ENCODE peak calls at places on chromosomes 7 and 10, in six cellular contexts. One of them, this sample, is unnamed.

GRCh38 chr10:127157506-127158205 is 38.7 kb downstream of the INSYN2A start:
- DNase-seq in aorta: no peak
- DNase-seq in foreskin fibroblast: no peak
- DNase-seq in HCT116: no peak
- DNase-seq in WERI-Rb-1: no peak
- DNase-seq in NB4: no peak
- DNase-seq in this sample: no peak

GRCh38 chr7:132115758-132116157 is 460.5 kb downstream of the PLXNA4 start:
- DNase-seq in aorta: no peak
- DNase-seq in NB4: no peak
- DNase-seq in WERI-Rb-1: no peak
- DNase-seq in foreskin fibroblast: no peak
- DNase-seq in HCT116: no peak
- DNase-seq in this sample: no peak

GRCh38 chr10:125013529-125013872 is 71.6 kb downstream of the ZRANB1 start:
- DNase-seq in NB4: no peak
- DNase-seq in aorta: no peak
- DNase-seq in foreskin fibroblast: no peak
- DNase-seq in HCT116: no peak
- DNase-seq in WERI-Rb-1: no peak
- DNase-seq in this sample: no peak

GRCh38 chr7:25780904-25781303 is 371.1 kb upstream of the NFE2L3 start:
- DNase-seq in WERI-Rb-1: no peak
- DNase-seq in NB4: no peak
- DNase-seq in aorta: no peak
- DNase-seq in foreskin fibroblast: no peak
- DNase-seq in HCT116: no peak
- DNase-seq in this sample: no peak

GRCh38 chr10:12975266-12975665 is 26.2 kb downstream of the CCDC3 start:
- DNase-seq in foreskin fibroblast: no peak
- DNase-seq in HCT116: no peak
- DNase-seq in NB4: peak; percentile 43
- DNase-seq in aorta: no peak
- DNase-seq in WERI-Rb-1: no peak
- DNase-seq in this sample: no peak

GRCh38 chr7:157339777-157340677 is 3.2 kb downstream of the DNAJB6 start:
- DNase-seq in WERI-Rb-1: peak; percentile 54
- DNase-seq in HCT116: peak; percentile 53
- DNase-seq in aorta: no peak
- DNase-seq in NB4: peak; percentile 85
- DNase-seq in foreskin fibroblast: peak; percentile 62
- DNase-seq in this sample: no peak

GRCh38 chr10:22736134-22736533 is 21.8 kb upstream of the PIP4K2A start:
- DNase-seq in NB4: no peak
- DNase-seq in WERI-Rb-1: no peak
- DNase-seq in HCT116: no peak
- DNase-seq in foreskin fibroblast: no peak
- DNase-seq in aorta: no peak
- DNase-seq in this sample: no peak

GRCh38 chr10:63976538-63976937 is 455.3 kb downstream of the REEP3 start:
- DNase-seq in HCT116: peak; percentile 48
- DNase-seq in foreskin fibroblast: no peak
- DNase-seq in WERI-Rb-1: peak; percentile 77
- DNase-seq in NB4: peak; percentile 64
- DNase-seq in aorta: no peak
- DNase-seq in this sample: no peak

GRCh38 chr10:21336476-21337170 is 188.9 kb downstream of the SKIDA1 start:
- DNase-seq in NB4: peak; percentile 52
- DNase-seq in HCT116: peak; percentile 84
- DNase-seq in foreskin fibroblast: peak; percentile 93
- DNase-seq in WERI-Rb-1: no peak
- DNase-seq in aorta: no peak
- DNase-seq in this sample: peak; percentile 94

GRCh38 chr7:129949292-129950133 is 3.2 kb downstream of the UBE2H start:
- DNase-seq in HCT116: peak; percentile 40
- DNase-seq in NB4: peak; percentile 27
- DNase-seq in WERI-Rb-1: peak; percentile 12
- DNase-seq in foreskin fibroblast: peak; percentile 82
- DNase-seq in aorta: peak; percentile 23
- DNase-seq in this sample: peak; percentile 92

GRCh38 chr7:137754076-137754851 is 92.5 kb downstream of the DGKI start:
- DNase-seq in aorta: peak; percentile 75
- DNase-seq in NB4: peak; percentile 80
- DNase-seq in foreskin fibroblast: no peak
- DNase-seq in WERI-Rb-1: no peak
- DNase-seq in HCT116: no peak
- DNase-seq in this sample: no peak

GRCh38 chr10:21479553-21480315 is 45.7 kb downstream of the SKIDA1 start:
- DNase-seq in foreskin fibroblast: no peak
- DNase-seq in NB4: no peak
- DNase-seq in WERI-Rb-1: no peak
- DNase-seq in HCT116: no peak
- DNase-seq in aorta: no peak
- DNase-seq in this sample: no peak

GRCh38 chr7:116236020-116236630 is 25.8 kb downstream of the TES start:
- DNase-seq in NB4: peak; percentile 59
- DNase-seq in HCT116: no peak
- DNase-seq in WERI-Rb-1: peak; percentile 20
- DNase-seq in foreskin fibroblast: no peak
- DNase-seq in aorta: no peak
- DNase-seq in this sample: no peak

GRCh38 chr7:138239244-138239643 is 163.0 kb downstream of the AKR1D1 start:
- DNase-seq in NB4: no peak
- DNase-seq in WERI-Rb-1: no peak
- DNase-seq in HCT116: no peak
- DNase-seq in foreskin fibroblast: no peak
- DNase-seq in aorta: no peak
- DNase-seq in this sample: no peak

GRCh38 chr7:135321556-135321955 is 87.9 kb downstream of the STRA8 start:
- DNase-seq in aorta: no peak
- DNase-seq in NB4: peak; percentile 45
- DNase-seq in WERI-Rb-1: no peak
- DNase-seq in foreskin fibroblast: peak; percentile 3
- DNase-seq in HCT116: no peak
- DNase-seq in this sample: no peak

GRCh38 chr7:21028186-21028989 is 241.7 kb upstream of the SP8 start:
- DNase-seq in HCT116: no peak
- DNase-seq in WERI-Rb-1: no peak
- DNase-seq in NB4: peak; percentile 64
- DNase-seq in foreskin fibroblast: no peak
- DNase-seq in aorta: no peak
- DNase-seq in this sample: peak; percentile 79
- H3K4me3 ChIP-seq in HCT116: no peak overlapping the region
- H3K4me3 ChIP-seq in WERI-Rb-1: no peak overlapping the region
- H3K4me3 ChIP-seq in NB4: no peak overlapping the region
- H3K4me3 ChIP-seq in foreskin fibroblast: no peak overlapping the region
- H3K4me3 ChIP-seq in aorta: no peak overlapping the region
- H3K4me3 ChIP-seq in this sample: no peak overlapping the region

DNA sequence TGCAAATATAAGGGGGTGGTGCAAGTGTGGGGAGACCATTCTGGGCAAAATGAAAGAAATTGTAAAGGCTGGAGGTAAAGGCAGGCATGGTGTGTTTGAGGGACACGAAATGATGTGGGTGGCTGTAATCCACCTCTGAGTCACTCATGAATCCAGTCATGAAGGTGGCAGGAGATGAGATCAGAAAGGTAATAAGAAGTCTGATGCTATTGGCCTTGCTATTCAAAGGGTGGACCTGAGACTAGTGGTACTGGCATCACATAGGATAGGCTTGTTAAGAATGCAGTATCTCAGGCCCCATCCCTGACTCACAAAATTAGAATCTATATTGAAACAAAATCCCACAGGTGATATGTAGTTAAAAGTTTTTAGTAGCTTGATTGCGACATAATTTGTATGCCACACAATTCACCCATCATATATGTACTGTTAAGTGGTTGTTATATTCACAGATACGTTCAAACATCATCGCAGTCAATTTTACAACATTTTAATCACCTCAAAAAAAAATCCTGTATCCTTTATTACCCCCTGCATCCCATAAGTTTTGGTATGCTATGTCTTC is 85.6 kb downstream of the ST8SIA6 start:
- DNase-seq in aorta: no peak
- DNase-seq in NB4: no peak
- DNase-seq in HCT116: peak; percentile 24
- DNase-seq in foreskin fibroblast: no peak
- DNase-seq in WERI-Rb-1: no peak
- DNase-seq in this sample: no peak
- H3K4me3 ChIP-seq in aorta: no peak overlapping the region
- H3K4me3 ChIP-seq in NB4: no peak overlapping the region
- H3K4me3 ChIP-seq in HCT116: no peak overlapping the region
- H3K4me3 ChIP-seq in foreskin fibroblast: no peak overlapping the region
- H3K4me3 ChIP-seq in WERI-Rb-1: no peak overlapping the region
- H3K4me3 ChIP-seq in this sample: no peak overlapping the region

DNA sequence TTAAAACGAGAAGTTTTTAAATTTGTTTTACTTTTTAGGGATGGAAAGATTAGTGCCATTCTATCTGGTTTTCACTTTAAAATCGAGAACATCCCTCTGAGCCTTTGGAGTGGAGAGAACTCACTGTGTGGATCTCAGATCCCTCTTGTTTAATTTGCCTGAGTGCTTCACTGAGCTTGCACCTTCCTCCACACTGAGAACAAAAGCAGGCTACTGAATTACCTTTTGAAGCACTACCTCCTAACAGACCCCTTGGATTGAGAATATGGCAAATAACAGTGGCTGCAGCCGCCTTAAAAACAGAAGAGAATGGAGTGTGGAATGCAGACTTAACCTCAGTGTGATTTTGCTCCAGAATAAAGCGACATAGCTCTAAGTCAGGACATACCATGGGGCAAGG is 204.7 kb downstream of the CNTNAP2 start:
- DNase-seq in HCT116: no peak
- DNase-seq in WERI-Rb-1: no peak
- DNase-seq in foreskin fibroblast: no peak
- DNase-seq in NB4: no peak
- DNase-seq in aorta: no peak
- DNase-seq in this sample: no peak
- H3K4me3 ChIP-seq in HCT116: no peak overlapping the region
- H3K4me3 ChIP-seq in WERI-Rb-1: no peak overlapping the region
- H3K4me3 ChIP-seq in foreskin fibroblast: no peak overlapping the region
- H3K4me3 ChIP-seq in NB4: no peak overlapping the region
- H3K4me3 ChIP-seq in aorta: no peak overlapping the region
- H3K4me3 ChIP-seq in this sample: no peak overlapping the region

GRCh38 chr7:33039905-33040292 is 22.7 kb downstream of the NT5C3A start:
- DNase-seq in NB4: no peak
- DNase-seq in WERI-Rb-1: no peak
- DNase-seq in HCT116: no peak
- DNase-seq in foreskin fibroblast: no peak
- DNase-seq in aorta: no peak
- DNase-seq in this sample: no peak

GRCh38 chr7:33040803-33041516 is 21.6 kb downstream of the NT5C3A start:
- DNase-seq in NB4: peak; percentile 42
- DNase-seq in HCT116: no peak
- DNase-seq in aorta: no peak
- DNase-seq in foreskin fibroblast: no peak
- DNase-seq in WERI-Rb-1: no peak
- DNase-seq in this sample: peak; percentile 25

GRCh38 chr7:33039257-33039904 is 23.2 kb downstream of the NT5C3A start:
- DNase-seq in foreskin fibroblast: no peak
- DNase-seq in aorta: no peak
- DNase-seq in NB4: no peak
- DNase-seq in HCT116: no peak
- DNase-seq in WERI-Rb-1: no peak
- DNase-seq in this sample: no peak

GRCh38 chr7:33043434-33043833 is 19.1 kb downstream of the NT5C3A start:
- DNase-seq in NB4: no peak
- DNase-seq in WERI-Rb-1: no peak
- DNase-seq in HCT116: no peak
- DNase-seq in aorta: no peak
- DNase-seq in foreskin fibroblast: no peak
- DNase-seq in this sample: no peak

DNA sequence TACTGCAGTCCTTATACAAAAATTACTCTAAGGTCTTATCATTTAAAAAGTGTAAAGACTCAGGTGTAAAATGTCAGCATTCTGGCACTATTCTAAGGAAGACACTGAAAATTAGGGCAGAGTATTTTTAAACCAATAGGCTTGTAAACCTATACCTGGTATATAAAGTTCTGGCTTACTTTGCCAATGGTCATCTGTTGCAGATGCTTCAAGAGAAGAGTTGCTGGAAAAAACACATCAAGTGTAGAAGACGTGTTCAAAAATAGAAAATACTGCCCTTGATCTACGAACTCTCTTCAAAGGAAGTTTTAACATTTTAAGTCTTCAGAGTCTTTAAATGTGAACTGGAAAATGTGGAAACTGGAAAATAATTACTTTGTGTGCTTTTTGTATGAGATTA is 23.9 kb downstream of the NT5C3A start:
- DNase-seq in NB4: no peak
- DNase-seq in foreskin fibroblast: no peak
- DNase-seq in WERI-Rb-1: no peak
- DNase-seq in HCT116: no peak
- DNase-seq in aorta: no peak
- DNase-seq in this sample: no peak
- H3K4me3 ChIP-seq in NB4: no peak overlapping the region
- H3K4me3 ChIP-seq in foreskin fibroblast: peak overlapping the region; percentile 59
- H3K4me3 ChIP-seq in WERI-Rb-1: no peak overlapping the region
- H3K4me3 ChIP-seq in HCT116: no peak overlapping the region
- H3K4me3 ChIP-seq in aorta: no peak overlapping the region
- H3K4me3 ChIP-seq in this sample: no peak overlapping the region

DNA sequence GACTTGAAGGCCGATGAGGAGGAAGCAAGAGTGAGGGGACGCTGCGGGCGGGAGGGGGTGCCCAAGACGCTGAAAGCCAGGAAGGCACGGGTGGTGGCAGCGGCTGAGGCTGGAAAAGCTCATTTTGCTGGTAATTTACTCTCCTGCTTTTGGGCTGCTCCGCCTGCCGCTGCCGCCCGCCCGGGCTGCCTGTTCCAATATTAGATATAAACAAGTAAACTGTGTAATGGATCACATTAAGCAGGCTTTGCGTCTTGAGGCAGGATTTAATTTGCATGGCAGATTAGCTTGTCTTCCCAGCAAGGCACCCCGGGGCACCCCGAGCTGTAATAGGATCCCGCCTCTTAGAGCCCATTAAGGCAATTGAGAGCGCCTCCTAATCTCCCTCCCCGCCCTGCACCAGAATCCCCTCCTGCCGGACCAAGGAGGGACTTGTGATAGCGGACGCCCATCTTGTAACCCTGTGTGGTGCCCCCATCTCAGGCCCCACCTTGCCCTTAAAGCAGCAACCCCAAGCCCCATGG is 46.1 kb upstream of the SLF2 start:
- DNase-seq in foreskin fibroblast: no peak
- DNase-seq in NB4: no peak
- DNase-seq in HCT116: no peak
- DNase-seq in WERI-Rb-1: peak; percentile 95
- DNase-seq in aorta: no peak
- DNase-seq in this sample: no peak
- H3K4me3 ChIP-seq in foreskin fibroblast: no peak overlapping the region
- H3K4me3 ChIP-seq in NB4: no peak overlapping the region
- H3K4me3 ChIP-seq in HCT116: no peak overlapping the region
- H3K4me3 ChIP-seq in WERI-Rb-1: peak overlapping the region; percentile 30
- H3K4me3 ChIP-seq in aorta: no peak overlapping the region
- H3K4me3 ChIP-seq in this sample: no peak overlapping the region